ENCODE peak calls at places on chromosomes 13 and 19, in six cellular contexts. Y is naive thymus-derived CD4-positive, alpha-beta T cell; Z is left ventricle myocardium inferior; X is iPS DF 6.9; R is MM.1S; K is mammary epithelial cell. F is an unnamed sample.

GRCh38 chr19:32599736-32600157 is 18.8 kb downstream of the PDCD5 start:
- DNase-seq in Y (peak; percentile 63), Z (no peak), X (peak; percentile 27), R (peak; percentile 52), K (peak; percentile 23), F (peak; percentile 52)

GRCh38 chr19:1634242-1634937 is 18.0 kb downstream of the TCF3 start:
- DNase-seq in Y (no peak), Z (no peak), X (no peak), R (no peak), K (no peak), F (no peak)

GRCh38 chr19:12478234-12478941 is 6.2 kb downstream of the ZNF709 start:
- DNase-seq in Y (peak; percentile 27), Z (no peak), X (no peak), R (peak; percentile 94), K (no peak), F (no peak)

GRCh38 chr13:105346141-105346766 is 1189.2 kb downstream of the EFNB2 start:
- DNase-seq in Y (no peak), Z (no peak), X (no peak), R (no peak), K (peak; percentile 69), F (peak; percentile 14)

GRCh38 chr19:56720281-56720680 is 48.7 kb upstream of the ZNF835 start:
- DNase-seq in Y (no peak), Z (no peak), X (no peak), R (no peak), K (no peak), F (no peak)

GRCh38 chr19:13339869-13340268 is 166.4 kb downstream of the CACNA1A start:
- DNase-seq in Y (no peak), Z (no peak), X (no peak), R (no peak), K (no peak), F (no peak)

GRCh38 chr13:51733656-51734334 is 70.2 kb downstream of the DHRS12 start:
- DNase-seq in Y (no peak), Z (no peak), X (no peak), R (no peak), K (peak; percentile 54), F (peak; percentile 48)

GRCh38 chr13:74243637-74244526 is 109.7 kb upstream of the KLF12 start:
- DNase-seq in Y (peak; percentile 77), Z (no peak), X (no peak), R (no peak), K (peak; percentile 87), F (peak; percentile 44)

GRCh38 chr13:28611654-28612131 is 47.2 kb upstream of the POMP start:
- DNase-seq in Y (peak; percentile 47), Z (no peak), X (no peak), R (no peak), K (no peak), F (no peak)

GRCh38 chr13:35978607-35979316 is 152.4 kb downstream of the DCLK1 start:
- DNase-seq in Y (peak; percentile 7), Z (no peak), X (no peak), R (peak; percentile 34), K (peak; percentile 49), F (peak; percentile 33)

GRCh38 chr13:39451301-39451700 is 151.7 kb downstream of the LHFPL6 start:
- DNase-seq in Y (no peak), Z (no peak), X (no peak), R (no peak), K (peak; percentile 19), F (peak; percentile 2)

GRCh38 chr13:38981096-38981495 is 9.5 kb downstream of the STOML3 start:
- DNase-seq in Y (no peak), Z (no peak), X (no peak), R (no peak), K (no peak), F (no peak)

GRCh38 chr13:33286143-33286542 is 588 bp upstream of the STARD13 start:
- DNase-seq in Y (no peak), Z (no peak), X (no peak), R (peak; percentile 6), K (no peak), F (peak; percentile 58)

GRCh38 chr19:28456264-28456663 is 756.7 kb downstream of the UQCRFS1 start:
- DNase-seq in Y (no peak), Z (no peak), X (no peak), R (no peak), K (no peak), F (no peak)

GRCh38 chr13:31722684-31723083 is 16.6 kb upstream of the RXFP2 start:
- DNase-seq in Y (no peak), Z (no peak), X (no peak), R (no peak), K (no peak), F (no peak)

GRCh38 chr13:60590775-60591174 is 193.8 kb downstream of the TDRD3 start:
- DNase-seq in Y (no peak), Z (no peak), X (no peak), R (no peak), K (no peak), F (no peak)

GRCh38 chr19:44628793-44629192 is 14.9 kb upstream of the PVR start:
- DNase-seq in Y (no peak), Z (no peak), X (no peak), R (no peak), K (no peak), F (no peak)

GRCh38 chr13:38914070-38914469 is 76.6 kb downstream of the STOML3 start:
- DNase-seq in Y (no peak), Z (no peak), X (no peak), R (peak; percentile 59), K (no peak), F (peak; percentile 33)

GRCh38 chr19:49019242-49019932 is 2.5 kb upstream of the LHB start:
- DNase-seq in Y (peak; percentile 58), Z (peak; percentile 75), X (no peak), R (no peak), K (peak; percentile 29), F (peak; percentile 81)

GRCh38 chr19:46972301-46972700 is 47.3 kb upstream of the NPAS1 start:
- DNase-seq in Y (no peak), Z (no peak), X (no peak), R (no peak), K (no peak), F (no peak)

GRCh38 chr13:94128430-94128829 is 351.1 kb downstream of the DCT start:
- DNase-seq in Y (no peak), Z (no peak), X (no peak), R (no peak), K (no peak), F (no peak)

GRCh38 chr13:111344471-111345191 is 24.2 kb downstream of the TEX29 start:
- DNase-seq in Y (no peak), Z (no peak), X (peak; percentile 75), R (no peak), K (no peak), F (no peak)

GRCh38 chr19:16076154-16076957 is at the start of gene TPM4:
- DNase-seq in Y (peak; percentile 50), Z (peak; percentile 93), X (peak; percentile 67), R (peak; percentile 91), K (peak; percentile 93), F (peak; percentile 75)

GRCh38 chr19:50568321-50569022 is at the start of gene LRRC4B:
- DNase-seq in Y (no peak), Z (no peak), X (no peak), R (no peak), K (no peak), F (no peak)

GRCh38 chr19:50567882-50568281 is 353 bp downstream of the LRRC4B start:
- DNase-seq in Y (no peak), Z (no peak), X (no peak), R (no peak), K (no peak), F (no peak)

GRCh38 chr19:50564229-50565105 is 3.8 kb downstream of the LRRC4B start:
- DNase-seq in Y (no peak), Z (no peak), X (no peak), R (no peak), K (no peak), F (no peak)

GRCh38 chr19:50567052-50567841 is 988 bp downstream of the LRRC4B start:
- DNase-seq in Y (no peak), Z (no peak), X (no peak), R (no peak), K (no peak), F (no peak)

GRCh38 chr19:50565984-50566903 is 2.0 kb downstream of the LRRC4B start:
- DNase-seq in Y (no peak), Z (no peak), X (no peak), R (no peak), K (no peak), F (no peak)
- H3K27me3 ChIP-seq in Y (peaks cover 2% of the 10 kb centered on the region), Z (peaks cover 82% of the 10 kb centered on the region), X (no peaks in the 10 kb centered on the region), R (peaks cover 78% of the 10 kb centered on the region), K (peaks cover 24% of the 10 kb centered on the region), F (no peaks in the 10 kb centered on the region)

GRCh38 chr19:5609881-5610280 is 12.7 kb downstream of the SAFB2 start:
- DNase-seq in Y (no peak), Z (no peak), X (no peak), R (no peak), K (no peak), F (no peak)

GRCh38 chr19:5607318-5608270 is 15.0 kb downstream of the SAFB2 start:
- DNase-seq in Y (no peak), Z (no peak), X (no peak), R (no peak), K (no peak), F (no peak)

GRCh38 chr19:5608271-5608666 is 14.3 kb downstream of the SAFB2 start:
- DNase-seq in Y (no peak), Z (no peak), X (no peak), R (no peak), K (no peak), F (no peak)

GRCh38 chr19:5603626-5604025 is 18.9 kb downstream of the SAFB2 start:
- DNase-seq in Y (no peak), Z (no peak), X (no peak), R (no peak), K (no peak), F (no peak)

DNA sequence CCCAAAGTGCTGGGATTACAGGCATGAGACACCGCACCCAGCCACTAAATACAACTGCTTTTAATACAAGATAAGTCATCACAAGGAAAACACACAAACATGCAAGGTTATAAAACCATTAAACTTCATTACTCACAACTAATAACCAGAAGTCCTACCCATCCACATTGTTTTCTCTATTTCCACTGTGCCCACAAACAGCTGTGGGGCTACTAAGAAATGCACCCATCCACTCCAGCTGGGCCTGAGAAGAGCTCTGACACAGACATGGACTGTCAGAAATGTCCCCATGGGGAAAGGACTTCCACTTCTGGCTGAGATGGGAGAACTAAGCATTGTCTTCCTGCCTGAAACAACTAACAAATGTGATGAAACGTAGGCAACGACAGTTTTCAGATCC is 17.2 kb downstream of the SAFB2 start:
- DNase-seq in Y (no peak), Z (no peak), X (no peak), R (no peak), K (no peak), F (peak; percentile 22)
- H3K27ac ChIP-seq in Y (no peak overlapping the region), Z (no peak overlapping the region), X (no peak overlapping the region), R (no peak overlapping the region), K (no peak overlapping the region), F (no peak overlapping the region)

GRCh38 chr19:33780251-33780650 is 16.4 kb upstream of the KCTD15 start:
- DNase-seq in Y (no peak), Z (no peak), X (no peak), R (no peak), K (no peak), F (no peak)
- H3K27me3 ChIP-seq in Y (no peaks in the 10 kb centered on the region), Z (peaks cover 92% of the 10 kb centered on the region), X (no peaks in the 10 kb centered on the region), R (peaks cover 62% of the 10 kb centered on the region), K (no peaks in the 10 kb centered on the region), F (peaks cover 3% of the 10 kb centered on the region)

DNA sequence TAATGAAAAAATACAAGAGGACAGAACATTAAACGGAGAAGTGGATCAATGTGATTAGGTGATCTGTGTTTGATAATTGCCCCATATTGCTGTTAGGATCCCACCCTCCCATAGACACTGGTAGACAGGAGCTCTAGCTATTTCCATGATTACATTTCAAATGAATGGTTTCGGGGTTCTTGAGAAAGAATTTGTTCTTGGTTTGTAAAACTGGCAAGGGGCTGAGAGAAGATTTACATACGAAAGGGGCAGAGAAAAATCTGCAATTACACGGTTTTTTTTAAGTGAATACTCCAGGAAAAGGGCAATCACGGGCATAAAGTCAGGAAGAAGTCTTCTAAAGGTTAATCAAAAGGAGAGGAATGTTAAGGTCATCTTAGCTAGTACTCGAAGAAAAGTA is 2125.7 kb upstream of the PCDH20 start:
- DNase-seq in Y (no peak), Z (no peak), X (peak; percentile 9), R (no peak), K (no peak), F (no peak)
- H3K27ac ChIP-seq in Y (no peak overlapping the region), Z (no peak overlapping the region), X (no peak overlapping the region), R (no peak overlapping the region), K (no peak overlapping the region), F (no peak overlapping the region)